ENCODE peak calls at places on chromosome 4, in six cellular contexts. G, D, S, E, M and X are unnamed samples.

GRCh38 chr4:48235050-48235449 is 34.6 kb downstream of the TEC start:
- DNase-seq in G (no peak), D (no peak), S (no peak), E (no peak), M (no peak), X (no peak)

GRCh38 chr4:21656832-21657231 is 291.7 kb downstream of the KCNIP4 start:
- DNase-seq in G (no peak), D (peak; percentile 92), S (peak; percentile 88), E (peak; percentile 37), M (no peak), X (no peak)

GRCh38 chr4:7261174-7261573 is 68.8 kb downstream of the SORCS2 start:
- DNase-seq in G (no peak), D (no peak), S (no peak), E (peak; percentile 33), M (no peak), X (no peak)

GRCh38 chr4:185741795-185742194 is 70.2 kb downstream of the SORBS2 start:
- DNase-seq in G (no peak), D (no peak), S (no peak), E (no peak), M (no peak), X (no peak)

GRCh38 chr4:83208776-83209365 is 75.7 kb downstream of the COQ2 start:
- DNase-seq in G (no peak), D (no peak), S (no peak), E (no peak), M (no peak), X (peak; percentile 73)

GRCh38 chr4:188903995-188904394 is 764.8 kb downstream of the TRIML1 start:
- DNase-seq in G (no peak), D (no peak), S (no peak), E (no peak), M (no peak), X (no peak)

GRCh38 chr4:8582436-8582835 is 2.2 kb downstream of the GPR78 start:
- DNase-seq in G (no peak), D (no peak), S (no peak), E (no peak), M (peak; percentile 10), X (peak; percentile 39)

GRCh38 chr4:99473131-99473530 is 37.7 kb upstream of the C4orf17 start:
- DNase-seq in G (no peak), D (no peak), S (no peak), E (peak; percentile 49), M (no peak), X (no peak)

GRCh38 chr4:153809916-153810810 is 21.3 kb upstream of the SFRP2 start:
- DNase-seq in G (no peak), D (no peak), S (no peak), E (no peak), M (no peak), X (no peak)

GRCh38 chr4:182746876-182747275 is 170.3 kb downstream of the DCTD start:
- DNase-seq in G (no peak), D (no peak), S (peak; percentile 7), E (no peak), M (no peak), X (no peak)

GRCh38 chr4:125735107-125735506 is 420.4 kb downstream of the FAT4 start:
- DNase-seq in G (peak; percentile 49), D (peak; percentile 84), S (peak; percentile 84), E (peak; percentile 95), M (peak; percentile 15), X (peak; percentile 81)

GRCh38 chr4:141350122-141350904 is 129.6 kb downstream of the ZNF330 start:
- DNase-seq in G (no peak), D (peak; percentile 94), S (peak; percentile 87), E (peak; percentile 89), M (no peak), X (no peak)

GRCh38 chr4:75432683-75433082 is 81.5 kb downstream of the RCHY1 start:
- DNase-seq in G (peak; percentile 61), D (no peak), S (peak; percentile 19), E (no peak), M (peak; percentile 38), X (no peak)

GRCh38 chr4:165470009-165470408 is 91.2 kb downstream of the CPE start:
- DNase-seq in G (no peak), D (no peak), S (no peak), E (no peak), M (no peak), X (no peak)

GRCh38 chr4:118741456-118741855 is 56.3 kb downstream of the METTL14 start:
- DNase-seq in G (no peak), D (peak; percentile 39), S (no peak), E (no peak), M (no peak), X (no peak)

GRCh38 chr4:140609548-140610425 is 41.0 kb upstream of the UCP1 start:
- DNase-seq in G (no peak), D (peak; percentile 69), S (peak; percentile 75), E (peak; percentile 29), M (peak; percentile 83), X (peak; percentile 77)

GRCh38 chr4:37602454-37603069 is 83.6 kb downstream of the RELL1 start:
- DNase-seq in G (peak; percentile 36), D (no peak), S (no peak), E (no peak), M (no peak), X (peak; percentile 64)

GRCh38 chr4:136562842-136563241 is 969.5 kb downstream of the PCDH18 start:
- DNase-seq in G (no peak), D (peak; percentile 49), S (no peak), E (peak; percentile 47), M (no peak), X (no peak)

GRCh38 chr4:183408791-183409190 is 35.6 kb upstream of the CDKN2AIP start:
- DNase-seq in G (no peak), D (no peak), S (no peak), E (no peak), M (no peak), X (no peak)

GRCh38 chr4:13640149-13640671 is 12.7 kb upstream of the BOD1L1 start:
- DNase-seq in G (peak; percentile 71), D (peak; percentile 85), S (no peak), E (peak; percentile 72), M (no peak), X (no peak)

GRCh38 chr4:81954266-81954665 is 419.5 kb downstream of the HNRNPD start:
- DNase-seq in G (no peak), D (no peak), S (no peak), E (no peak), M (no peak), X (no peak)

GRCh38 chr4:114694770-114695169 is 96.2 kb downstream of the UGT8 start:
- DNase-seq in G (no peak), D (peak; percentile 55), S (peak; percentile 58), E (peak; percentile 3), M (peak; percentile 4), X (no peak)

GRCh38 chr4:122205687-122206086 is 53.6 kb downstream of the BLTP1 start:
- DNase-seq in G (no peak), D (no peak), S (no peak), E (no peak), M (no peak), X (no peak)

GRCh38 chr4:25065451-25065850 is 34.7 kb upstream of the LGI2 start:
- DNase-seq in G (no peak), D (no peak), S (no peak), E (no peak), M (no peak), X (no peak)

GRCh38 chr4:7020856-7021255 is 22.3 kb upstream of the TADA2B start:
- DNase-seq in G (no peak), D (no peak), S (no peak), E (no peak), M (no peak), X (no peak)

GRCh38 chr4:95181446-95182306 is 367.1 kb downstream of the UNC5C start:
- DNase-seq in G (peak; percentile 74), D (no peak), S (peak; percentile 11), E (peak; percentile 80), M (peak; percentile 52), X (no peak)

GRCh38 chr4:118682928-118683327 is 2.3 kb upstream of the METTL14 start:
- DNase-seq in G (no peak), D (peak; percentile 55), S (no peak), E (no peak), M (peak; percentile 49), X (peak; percentile 84)

GRCh38 chr4:40087799-40088366 is 31.2 kb downstream of the N4BP2 start:
- DNase-seq in G (no peak), D (no peak), S (no peak), E (no peak), M (no peak), X (no peak)
- H3K4me1 ChIP-seq in G (no peaks in the 10 kb centered on the region), D (no peaks in the 10 kb centered on the region), S (no peaks in the 10 kb centered on the region), E (no peaks in the 10 kb centered on the region), M (no peaks in the 10 kb centered on the region), X (no peaks in the 10 kb centered on the region)

GRCh38 chr4:2489081-2489805 is 20.3 kb downstream of the RNF4 start:
- DNase-seq in G (no peak), D (no peak), S (no peak), E (no peak), M (no peak), X (peak; percentile 48)
- H4K20me1 ChIP-seq in G (peaks cover 5% of the 10 kb centered on the region), D (no peaks in the 10 kb centered on the region), S (peaks cover 15% of the 10 kb centered on the region), E (peaks cover 94% of the 10 kb centered on the region), M (peaks cover 85% of the 10 kb centered on the region), X (peaks cover 73% of the 10 kb centered on the region)

GRCh38 chr4:143344011-143344410 is 7.3 kb downstream of the GAB1 start:
- DNase-seq in G (no peak), D (peak; percentile 23), S (no peak), E (no peak), M (no peak), X (no peak)
- H3K27ac ChIP-seq in G (no peak overlapping the region), D (no peak overlapping the region), S (no peak overlapping the region), E (no peak overlapping the region), M (no peak overlapping the region), X (no peak overlapping the region)

DNA sequence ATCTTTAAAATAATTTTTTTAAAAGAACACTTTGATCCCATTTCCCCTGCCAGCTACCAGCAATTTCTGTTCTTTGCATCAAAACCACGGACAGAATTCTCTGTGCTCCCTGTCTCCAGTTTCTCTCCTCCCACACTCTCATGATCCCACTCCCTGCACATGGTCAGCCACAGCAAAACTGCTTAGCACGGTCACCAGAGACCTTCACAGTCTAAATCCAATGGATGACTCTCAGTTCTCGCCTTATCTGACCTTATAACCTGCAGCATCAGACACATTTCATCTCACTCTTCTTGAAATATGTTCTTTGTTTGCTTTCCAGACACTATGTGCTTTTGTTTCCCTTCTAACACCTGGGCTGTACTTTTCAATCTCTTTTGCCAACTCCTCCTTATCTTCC is 131.5 kb downstream of the NR3C2 start:
- DNase-seq in G (no peak), D (no peak), S (no peak), E (no peak), M (no peak), X (no peak)
- H3K4me1 ChIP-seq in G (no peaks in the 10 kb centered on the region), D (no peaks in the 10 kb centered on the region), S (no peaks in the 10 kb centered on the region), E (no peaks in the 10 kb centered on the region), M (no peaks in the 10 kb centered on the region), X (no peaks in the 10 kb centered on the region)